ENCODE peak calls at places on chromosomes 6 and 20, in five cellular contexts. I is RWPE1, V is fibroblast of villous mesenchyme, E is heart right ventricle, Z is MCF 10A. L is an unnamed sample.

GRCh38 chr6:17156966-17157365 is 55.1 kb downstream of the STMND1 start:
- DNase-seq in I (no peak), V (no peak), E (no peak), Z (no peak), L (no peak)

GRCh38 chr6:18978330-18979128 is 591.4 kb downstream of the RNF144B start:
- DNase-seq in I (peak; percentile 18), V (peak; percentile 12), E (no peak), Z (no peak), L (no peak)

GRCh38 chr6:13248053-13248452 is 80.3 kb downstream of the TBC1D7 start:
- DNase-seq in I (peak; percentile 42), V (peak; percentile 45), E (no peak), Z (peak; percentile 14), L (no peak)

GRCh38 chr20:32114305-32114960 is 4.9 kb downstream of the TM9SF4 start:
- DNase-seq in I (no peak), V (no peak), E (no peak), Z (no peak), L (no peak)

GRCh38 chr6:165694296-165694695 is 31.3 kb upstream of the PDE10A start:
- DNase-seq in I (no peak), V (no peak), E (no peak), Z (no peak), L (no peak)

GRCh38 chr6:122126894-122127293 is 272.6 kb upstream of the HSF2 start:
- DNase-seq in I (no peak), V (no peak), E (no peak), Z (no peak), L (no peak)

GRCh38 chr6:70857387-70858077 is 99.3 kb downstream of the B3GAT2 start:
- DNase-seq in I (no peak), V (no peak), E (no peak), Z (no peak), L (no peak)

GRCh38 chr6:101851911-101852310 is 458.4 kb downstream of the GRIK2 start:
- DNase-seq in I (no peak), V (no peak), E (no peak), Z (peak; percentile 50), L (no peak)

GRCh38 chr6:150238294-150238693 is 95.5 kb downstream of the PPP1R14C start:
- DNase-seq in I (no peak), V (no peak), E (peak; percentile 59), Z (no peak), L (no peak)

GRCh38 chr6:166989427-166990034 is 9.7 kb upstream of the CEP43 start:
- DNase-seq in I (no peak), V (peak; percentile 63), E (no peak), Z (peak; percentile 39), L (peak; percentile 22)

GRCh38 chr6:62283828-62284411 is 2.1 kb downstream of the KHDRBS2 start:
- DNase-seq in I (no peak), V (peak; percentile 9), E (no peak), Z (peak; percentile 54), L (no peak)

GRCh38 chr20:32650545-32650944 is 23.2 kb downstream of the C20orf203 start:
- DNase-seq in I (no peak), V (no peak), E (no peak), Z (no peak), L (no peak)

GRCh38 chr6:84119277-84119676 is 85.7 kb downstream of the MRAP2 start:
- DNase-seq in I (no peak), V (peak; percentile 6), E (no peak), Z (no peak), L (no peak)

GRCh38 chr20:9551808-9552550 is 37.6 kb downstream of the LAMP5 start:
- DNase-seq in I (no peak), V (no peak), E (no peak), Z (no peak), L (no peak)

GRCh38 chr6:140623498-140623897 is 1249.0 kb upstream of the CITED2 start:
- DNase-seq in I (peak; percentile 42), V (peak; percentile 77), E (no peak), Z (peak; percentile 57), L (no peak)

GRCh38 chr20:44010162-44010704 is 95.6 kb downstream of the TOX2 start:
- DNase-seq in I (no peak), V (no peak), E (no peak), Z (no peak), L (no peak)

GRCh38 chr6:132259070-132259469 is 142.2 kb downstream of the MOXD1 start:
- DNase-seq in I (no peak), V (peak; percentile 47), E (no peak), Z (peak; percentile 30), L (no peak)
- TF ChIP-seq CTCF in I (no peak), V (peak; percentile 56), E (no peak), Z (peak; percentile 28), L (no peak)

GRCh38 chr6:47485491-47486135 is 8.0 kb downstream of the CD2AP start:
- DNase-seq in I (no peak), V (no peak), E (no peak), Z (no peak), L (no peak)

GRCh38 chr6:47484616-47485015 is 7.0 kb downstream of the CD2AP start:
- DNase-seq in I (no peak), V (peak; percentile 78), E (no peak), Z (peak; percentile 59), L (no peak)

GRCh38 chr6:47485083-47485482 is 7.5 kb downstream of the CD2AP start:
- DNase-seq in I (no peak), V (no peak), E (no peak), Z (no peak), L (no peak)

GRCh38 chr6:47483516-47483852 is 5.9 kb downstream of the CD2AP start:
- DNase-seq in I (no peak), V (no peak), E (no peak), Z (no peak), L (no peak)

GRCh38 chr6:47483853-47484546 is 6.4 kb downstream of the CD2AP start:
- DNase-seq in I (no peak), V (peak; percentile 12), E (no peak), Z (peak; percentile 63), L (no peak)
- TF ChIP-seq CTCF in I (no peak), V (no peak), E (no peak), Z (no peak), L (no peak)

GRCh38 chr6:109442393-109442924 is 1.9 kb downstream of the SMPD2 start:
- DNase-seq in I (no peak), V (no peak), E (no peak), Z (no peak), L (no peak)

GRCh38 chr6:109445382-109445781 is 4.9 kb downstream of the SMPD2 start:
- DNase-seq in I (no peak), V (no peak), E (no peak), Z (no peak), L (no peak)

GRCh38 chr6:109443425-109443950 is 3.0 kb downstream of the SMPD2 start:
- DNase-seq in I (no peak), V (no peak), E (no peak), Z (no peak), L (no peak)

GRCh38 chr6:109440325-109441068 is at the start of the genes PPIL6 and SMPD2:
- DNase-seq in I (peak; percentile 81), V (peak; percentile 92), E (peak; percentile 92), Z (peak; percentile 82), L (peak; percentile 89)

GRCh38 chr6:109441069-109441816 is 719 bp downstream of the SMPD2 start:
- DNase-seq in I (peak; percentile 28), V (peak; percentile 47), E (peak; percentile 45), Z (peak; percentile 62), L (no peak)
- TF ChIP-seq CTCF in I (peak; percentile 41), V (no peak), E (no peak), Z (no peak), L (no peak)

GRCh38 chr6:10429638-10430427 is 15.0 kb upstream of the TFAP2A start:
- DNase-seq in I (peak; percentile 50), V (peak; percentile 56), E (no peak), Z (peak; percentile 88), L (no peak)

GRCh38 chr6:10425177-10425972 is 10.5 kb upstream of the TFAP2A start:
- DNase-seq in I (no peak), V (peak; percentile 7), E (no peak), Z (no peak), L (no peak)

GRCh38 chr6:10426781-10427279 is 12.0 kb upstream of the TFAP2A start:
- DNase-seq in I (no peak), V (no peak), E (no peak), Z (peak; percentile 41), L (no peak)

GRCh38 chr6:10424005-10424404 is 9.1 kb upstream of the TFAP2A start:
- DNase-seq in I (no peak), V (no peak), E (no peak), Z (no peak), L (no peak)

GRCh38 chr6:10425973-10426780 is 11.3 kb upstream of the TFAP2A start:
- DNase-seq in I (no peak), V (peak; percentile 23), E (no peak), Z (peak; percentile 38), L (no peak)
- TF ChIP-seq CTCF in I (no peak), V (no peak), E (no peak), Z (no peak), L (no peak)

GRCh38 chr20:63934271-63935068 is 21.7 kb downstream of the UCKL1 start:
- DNase-seq in I (no peak), V (no peak), E (no peak), Z (no peak), L (no peak)
- TF ChIP-seq CTCF in I (no peak), V (peak; percentile 33), E (no peak), Z (no peak), L (no peak)

DNA sequence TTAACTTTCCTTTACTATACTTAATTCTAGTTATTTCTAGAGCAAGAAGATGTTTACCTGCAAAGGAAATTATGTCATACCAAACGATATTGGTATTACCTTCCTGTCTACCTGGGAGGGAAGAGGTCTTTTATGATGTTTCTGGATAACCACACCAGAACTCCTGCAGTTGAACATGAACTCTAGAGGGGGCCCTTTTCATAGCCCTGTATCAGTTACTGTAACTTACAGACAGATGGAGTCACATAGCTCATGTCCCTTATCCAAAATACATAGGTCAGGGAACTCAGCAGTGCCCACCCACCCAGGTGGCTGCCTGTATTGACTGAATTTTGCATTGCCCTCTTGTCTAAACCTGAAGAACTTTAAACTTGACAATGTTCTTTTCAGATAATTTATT is 35.1 kb upstream of the MYL9 start:
- DNase-seq in I (no peak), V (no peak), E (no peak), Z (peak; percentile 25), L (no peak)
- TF ChIP-seq CTCF in I (no peak), V (peak; percentile 50), E (no peak), Z (no peak), L (no peak)

GRCh38 chr6:74939309-74939708 is 266.5 kb downstream of the COL12A1 start:
- DNase-seq in I (no peak), V (no peak), E (no peak), Z (peak; percentile 30), L (no peak)
- TF ChIP-seq CTCF in I (no peak), V (no peak), E (no peak), Z (peak; percentile 15), L (no peak)

GRCh38 chr6:63813531-63813930 is 177.9 kb downstream of the PHF3 start:
- DNase-seq in I (no peak), V (peak; percentile 31), E (no peak), Z (no peak), L (no peak)
- TF ChIP-seq CTCF in I (no peak), V (peak; percentile 41), E (no peak), Z (no peak), L (no peak)

GRCh38 chr6:42090819-42091717 is 40.7 kb downstream of the TAF8 start:
- DNase-seq in I (no peak), V (no peak), E (no peak), Z (no peak), L (no peak)
- TF ChIP-seq CTCF in I (no peak), V (no peak), E (no peak), Z (no peak), L (no peak)

L was measured in activated B cell treated with CpG ODN at 0.5 μM for 24 hours.